ENCODE peak calls at places on chromosomes 7 and 10, in six cellular contexts. Y is bronchial epithelial cell, C is heart left ventricle, Z is cardiac fibroblast, I is WTC11, F is uterus. G is an unnamed sample.

GRCh38 chr7:4074994-4075393 is 607.1 kb upstream of the FOXK1 start:
- DNase-seq in Y (no peak), C (no peak), I (no peak), Z (no peak), F (no peak), G (no peak)

GRCh38 chr10:29177266-29177832 is 111.5 kb upstream of the LYZL1 start:
- DNase-seq in C (no peak), I (no peak), Y (no peak), Z (no peak), F (no peak), G (no peak)

GRCh38 chr10:78784454-78785414 is 284.0 kb upstream of the ZMIZ1 start:
- DNase-seq in I (no peak), F (peak; percentile 23), C (no peak), Z (no peak), Y (no peak), G (no peak)

GRCh38 chr10:88147000-88147798 is 283.8 kb downstream of the PTEN start:
- DNase-seq in I (no peak), Z (no peak), C (peak; percentile 46), Y (no peak), F (peak; percentile 54), G (no peak)

GRCh38 chr10:22606164-22606614 is 108.2 kb downstream of the PIP4K2A start:
- DNase-seq in I (no peak), Z (peak; percentile 48), Y (no peak), C (no peak), F (no peak), G (no peak)

GRCh38 chr10:91976324-91977051 is 52.9 kb downstream of the BTAF1 start:
- DNase-seq in Z (peak; percentile 35), C (no peak), I (no peak), Y (no peak), F (no peak), G (no peak)

GRCh38 chr10:5448333-5449048 is 36.1 kb downstream of the NET1 start:
- DNase-seq in Z (no peak), Y (no peak), C (no peak), I (no peak), F (no peak), G (no peak)

GRCh38 chr10:114499630-114500190 is 95.4 kb upstream of the AFAP1L2 start:
- DNase-seq in F (no peak), I (no peak), Y (peak; percentile 99), Z (no peak), C (no peak), G (no peak)

GRCh38 chr10:103238506-103239252 is 7.0 kb upstream of the RPEL1 start:
- DNase-seq in C (peak; percentile 35), I (peak; percentile 52), F (no peak), Y (peak; percentile 75), Z (peak; percentile 66), G (no peak)

GRCh38 chr7:82442492-82443043 is 1.0 kb downstream of the CACNA2D1 start:
- DNase-seq in Y (peak; percentile 28), F (no peak), Z (peak; percentile 36), I (no peak), C (no peak), G (peak; percentile 22)

GRCh38 chr7:157679607-157680006 is 342.8 kb downstream of the DNAJB6 start:
- DNase-seq in Z (no peak), F (no peak), I (no peak), C (no peak), Y (no peak), G (no peak)

GRCh38 chr10:96636546-96636945 is 49.7 kb upstream of the TM9SF3 start:
- DNase-seq in C (no peak), F (no peak), Z (no peak), Y (no peak), I (no peak), G (no peak)

GRCh38 chr7:129055861-129056464 is 1.1 kb upstream of the TNPO3 start:
- DNase-seq in Y (no peak), C (no peak), Z (no peak), F (no peak), I (no peak), G (no peak)

GRCh38 chr10:45561952-45562351 is 110.6 kb downstream of the ZFAND4 start:
- DNase-seq in Z (peak; percentile 18), Y (no peak), F (no peak), C (no peak), I (no peak), G (no peak)

GRCh38 chr7:127629268-127629854 is 11.4 kb upstream of the PAX4 start:
- DNase-seq in Y (peak; percentile 21), Z (no peak), F (no peak), I (peak; percentile 91), C (no peak), G (peak; percentile 76)

GRCh38 chr10:128211953-128212727 is 85.9 kb upstream of the MKI67 start:
- DNase-seq in C (peak; percentile 78), Y (peak; percentile 55), I (peak; percentile 91), F (peak; percentile 52), Z (peak; percentile 60), G (peak; percentile 92)

GRCh38 chr10:70283445-70284399 is at the start of gene NPFFR1:
- DNase-seq in Z (no peak), F (no peak), C (no peak), I (peak; percentile 71), Y (no peak), G (peak; percentile 12)

GRCh38 chr10:11147723-11148122 is 130.1 kb downstream of the CELF2 start:
- DNase-seq in F (no peak), C (no peak), Z (no peak), I (no peak), Y (no peak), G (no peak)

GRCh38 chr7:89238156-89238555 is 442.6 kb upstream of the TEX47 start:
- DNase-seq in F (no peak), Y (peak; percentile 10), Z (peak; percentile 0), I (no peak), C (no peak), G (no peak)

GRCh38 chr10:118342638-118343020 is 505 bp upstream of the FAM204A start:
- DNase-seq in Z (no peak), Y (peak; percentile 7), I (no peak), C (no peak), F (no peak), G (no peak)

GRCh38 chr7:155232911-155233702 is 64.6 kb upstream of the INSIG1 start:
- DNase-seq in I (no peak), C (no peak), Y (no peak), Z (no peak), F (no peak), G (no peak)

GRCh38 chr7:155231941-155232340 is 65.7 kb upstream of the INSIG1 start:
- DNase-seq in F (no peak), I (no peak), Z (no peak), C (no peak), Y (no peak), G (no peak)

GRCh38 chr7:155236386-155236785 is 61.3 kb upstream of the INSIG1 start:
- DNase-seq in I (no peak), C (no peak), F (no peak), Y (no peak), Z (no peak), G (no peak)

GRCh38 chr7:155234950-155235789 is 62.5 kb upstream of the INSIG1 start:
- DNase-seq in F (no peak), I (no peak), Z (no peak), Y (no peak), C (no peak), G (no peak)

GRCh38 chr7:155233703-155234492 is 63.8 kb upstream of the INSIG1 start:
- DNase-seq in I (no peak), Y (no peak), C (no peak), F (no peak), Z (no peak), G (no peak)
- TF ChIP-seq CTCF in I (no peak), Y (no peak), C (no peak), F (no peak), Z (no peak), G (no peak)

GRCh38 chr7:43944286-43944685 is 18.1 kb downstream of the UBE2D4 start:
- DNase-seq in F (no peak), I (no peak), C (no peak), Y (no peak), Z (no peak), G (no peak)

GRCh38 chr7:43943702-43944187 is 17.5 kb downstream of the UBE2D4 start:
- DNase-seq in Z (no peak), F (no peak), Y (no peak), C (no peak), I (no peak), G (no peak)

GRCh38 chr7:43938892-43939482 is 12.8 kb downstream of the UBE2D4 start:
- DNase-seq in C (no peak), I (no peak), Z (no peak), Y (no peak), F (no peak), G (no peak)

GRCh38 chr7:43937444-43937843 is 11.2 kb downstream of the UBE2D4 start:
- DNase-seq in Z (no peak), Y (no peak), F (no peak), I (no peak), C (no peak), G (no peak)

GRCh38 chr7:43942997-43943701 is 16.9 kb downstream of the UBE2D4 start:
- DNase-seq in Z (no peak), I (no peak), F (no peak), Y (peak; percentile 19), C (no peak), G (no peak)
- TF ChIP-seq CTCF in Z (no peak), I (no peak), F (no peak), Y (peak; percentile 33), C (no peak), G (no peak)

GRCh38 chr7:106524690-106525059 is 136.3 kb downstream of the CCDC71L start:
- DNase-seq in C (no peak), F (no peak), Y (no peak), I (no peak), Z (no peak), G (no peak)

GRCh38 chr7:106521541-106521940 is 139.4 kb downstream of the CCDC71L start:
- DNase-seq in Z (no peak), Y (no peak), C (no peak), I (no peak), F (no peak), G (no peak)

GRCh38 chr7:106522691-106523090 is 138.3 kb downstream of the CCDC71L start:
- DNase-seq in Z (no peak), F (no peak), Y (no peak), I (no peak), C (no peak), G (no peak)

GRCh38 chr7:106521115-106521514 is 139.8 kb downstream of the CCDC71L start:
- DNase-seq in F (no peak), Z (no peak), Y (peak; percentile 26), C (no peak), I (no peak), G (no peak)

GRCh38 chr7:106523482-106523881 is 137.5 kb downstream of the CCDC71L start:
- DNase-seq in Y (no peak), C (no peak), I (no peak), F (no peak), Z (no peak), G (no peak)
- TF ChIP-seq CTCF in Y (no peak), C (no peak), I (no peak), F (no peak), Z (no peak), G (no peak)

DNA sequence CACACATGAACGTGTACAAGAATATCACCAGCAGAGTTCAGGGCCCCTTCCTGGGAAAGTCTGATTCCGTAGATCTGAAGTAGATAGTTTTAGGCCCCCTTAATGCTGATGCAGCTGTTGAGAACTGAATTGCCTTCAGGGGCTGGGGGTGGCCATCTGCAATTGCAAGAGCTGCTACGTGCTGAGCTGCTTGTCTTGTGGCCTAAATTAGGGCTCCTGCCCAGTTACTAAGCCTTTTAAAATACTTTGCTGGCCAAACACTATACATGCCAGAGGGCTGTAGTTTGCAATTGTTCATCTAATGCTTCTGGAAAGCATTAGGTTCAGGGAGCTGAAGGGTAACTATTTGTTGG is 71.7 kb downstream of the TMEM178B start:
- DNase-seq in F (no peak), C (no peak), Z (no peak), I (no peak), Y (no peak), G (no peak)
- TF ChIP-seq CTCF in F (no peak), C (no peak), Z (no peak), I (no peak), Y (no peak), G (no peak)